ENCODE peak calls at places on chromosomes 3 and 15, in six cellular contexts. M is GM23248, Z is hepatocyte, A is PC-9, P is HCT116, V is GM23338. E is an unnamed sample.
A peak's percentile ranks its signal among the peaks of the same experiment; 100 is the strongest.

GRCh38 chr3:31466866-31467265 is 65.9 kb upstream of the STT3B start:
- DNase-seq in M (no peak), Z (no peak), A (no peak), P (no peak), V (no peak), E (no peak)

GRCh38 chr3:175075269-175075668 is 216.1 kb downstream of the NAALADL2 start:
- DNase-seq in M (peak; percentile 62), Z (no peak), A (no peak), P (no peak), V (no peak), E (peak; percentile 49)

GRCh38 chr3:88369767-88370166 is 220.0 kb downstream of the C3orf38 start:
- DNase-seq in M (no peak), Z (no peak), A (no peak), P (no peak), V (no peak), E (no peak)

GRCh38 chr15:52527898-52528464 is 699 bp downstream of the MYO5A start:
- DNase-seq in M (peak; percentile 68), Z (peak; percentile 19), A (no peak), P (no peak), V (peak; percentile 45), E (peak; percentile 34)

GRCh38 chr3:13073976-13074375 is 747 bp upstream of the IQSEC1 start:
- DNase-seq in M (no peak), Z (no peak), A (no peak), P (no peak), V (peak; percentile 50), E (no peak)

GRCh38 chr3:137263982-137264777 is 306.4 kb downstream of the IL20RB start:
- DNase-seq in M (no peak), Z (peak; percentile 32), A (no peak), P (no peak), V (no peak), E (no peak)

GRCh38 chr3:13122101-13123055 is 49.1 kb upstream of the IQSEC1 start:
- DNase-seq in M (no peak), Z (no peak), A (no peak), P (no peak), V (no peak), E (no peak)

GRCh38 chr3:170520996-170521395 is 64.9 kb downstream of the SLC7A14 start:
- DNase-seq in M (no peak), Z (no peak), A (no peak), P (no peak), V (no peak), E (peak; percentile 16)

GRCh38 chr3:15563190-15563589 is 38.2 kb downstream of the HACL1 start:
- DNase-seq in M (no peak), Z (no peak), A (no peak), P (no peak), V (no peak), E (no peak)

GRCh38 chr3:115321396-115321795 is 174.3 kb upstream of the ZBTB20 start:
- DNase-seq in M (peak; percentile 76), Z (no peak), A (no peak), P (no peak), V (no peak), E (peak; percentile 6)

GRCh38 chr3:72722930-72723726 is 125.1 kb downstream of the SHQ1 start:
- DNase-seq in M (peak; percentile 70), Z (no peak), A (peak; percentile 93), P (no peak), V (no peak), E (peak; percentile 92)

GRCh38 chr3:133896002-133896761 is 500 bp upstream of the RAB6B start:
- DNase-seq in M (peak; percentile 41), Z (peak; percentile 44), A (no peak), P (no peak), V (peak; percentile 62), E (no peak)
- TF ChIP-seq EZH2 in M (no peak), Z (no peak), A (no peak), P (no peak), V (peak; percentile 18), E (no peak)

GRCh38 chr3:120092444-120092843 is 1.8 kb downstream of the GSK3B start:
- DNase-seq in M (no peak), Z (no peak), A (no peak), P (no peak), V (no peak), E (peak; percentile 20)

GRCh38 chr3:120093119-120093922 is 926 bp downstream of the GSK3B start:
- DNase-seq in M (peak; percentile 63), Z (peak; percentile 92), A (no peak), P (peak; percentile 75), V (peak; percentile 94), E (peak; percentile 73)

GRCh38 chr3:120088622-120089021 is 5.6 kb downstream of the GSK3B start:
- DNase-seq in M (no peak), Z (no peak), A (no peak), P (no peak), V (no peak), E (no peak)

GRCh38 chr3:120090422-120090821 is 3.8 kb downstream of the GSK3B start:
- DNase-seq in M (no peak), Z (no peak), A (no peak), P (no peak), V (no peak), E (no peak)

GRCh38 chr3:120089089-120089488 is 5.2 kb downstream of the GSK3B start:
- DNase-seq in M (no peak), Z (no peak), A (no peak), P (no peak), V (no peak), E (no peak)
- H3K9me2 ChIP-seq in M (no peaks in the 10 kb centered on the region), Z (no peaks in the 10 kb centered on the region), A (no peaks in the 10 kb centered on the region), P (no peaks in the 10 kb centered on the region), V (no peaks in the 10 kb centered on the region), E (no peaks in the 10 kb centered on the region)

DNA sequence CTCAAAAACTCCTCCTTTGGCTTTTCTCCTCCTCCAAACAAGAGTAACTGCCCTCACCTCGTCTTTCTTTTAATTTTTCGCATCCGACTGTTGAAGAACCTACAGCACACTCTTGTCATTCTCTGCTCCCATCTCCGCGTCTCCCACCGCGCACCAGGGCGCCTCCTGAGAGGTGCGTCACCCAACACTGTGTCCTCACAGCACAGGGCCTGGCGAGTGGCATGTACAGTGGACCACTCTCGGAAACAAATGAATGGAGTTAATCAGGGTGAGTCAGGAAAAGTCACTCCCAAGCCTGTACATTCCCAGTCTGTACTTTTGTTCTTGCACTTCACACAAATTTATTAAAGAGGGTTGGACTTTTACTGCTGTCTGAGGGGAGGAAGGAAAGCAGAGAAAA is 564 bp downstream of the COL6A6 start:
- DNase-seq in M (peak; percentile 62), Z (no peak), A (no peak), P (no peak), V (no peak), E (no peak)
- TF ChIP-seq EZH2 in M (no peak), Z (peak; percentile 19), A (no peak), P (no peak), V (no peak), E (no peak)

GRCh38 chr3:178291971-178292370 is 244.3 kb upstream of the KCNMB2 start:
- DNase-seq in M (no peak), Z (no peak), A (no peak), P (no peak), V (no peak), E (no peak)
- H3K9me2 ChIP-seq in M (no peaks in the 10 kb centered on the region), Z (no peaks in the 10 kb centered on the region), A (no peaks in the 10 kb centered on the region), P (no peaks in the 10 kb centered on the region), V (peaks cover 9% of the 10 kb centered on the region), E (no peaks in the 10 kb centered on the region)

GRCh38 chr3:42264399-42265058 is 1.5 kb downstream of the CCK start:
- DNase-seq in M (peak; percentile 83), Z (no peak), A (peak; percentile 42), P (no peak), V (peak; percentile 82), E (no peak)
- TF ChIP-seq EZH2 in M (peak; percentile 33), Z (no peak), A (no peak), P (no peak), V (no peak), E (no peak)